ENCODE peak calls at places on chromosomes 2 and 18, in four cellular contexts. R, W, F and S are unnamed samples.
A peak's percentile ranks its signal among the peaks of the same experiment; 100 is the strongest.

GRCh38 chr2:152585830-152586484 is 131.3 kb downstream of the PRPF40A start:
- DNase-seq in R (peak; percentile 23), W (no peak), F (no peak), S (peak; percentile 26)

GRCh38 chr2:25036221-25036559 is 5.7 kb upstream of the EFR3B start:
- DNase-seq in R (no peak), W (no peak), F (no peak), S (no peak)

GRCh38 chr2:7725132-7725849 is 808.1 kb downstream of the RNF144A start:
- DNase-seq in R (no peak), W (no peak), F (peak; percentile 19), S (no peak)

GRCh38 chr2:113981404-113982134 is 91.7 kb downstream of the ACTR3 start:
- DNase-seq in R (no peak), W (no peak), F (no peak), S (no peak)

GRCh38 chr2:179238027-179238426 is 26.6 kb downstream of the SESTD1 start:
- DNase-seq in R (no peak), W (no peak), F (no peak), S (no peak)

GRCh38 chr18:46700026-46700425 is 43.0 kb upstream of the LOXHD1 start:
- DNase-seq in R (no peak), W (no peak), F (no peak), S (no peak)

GRCh38 chr2:186349508-186349907 is 136.6 kb upstream of the ZC3H15 start:
- DNase-seq in R (no peak), W (no peak), F (no peak), S (peak; percentile 15)

GRCh38 chr18:61616111-61616610 is 276.6 kb downstream of the RNF152 start:
- DNase-seq in R (no peak), W (no peak), F (no peak), S (no peak)

GRCh38 chr2:216554755-216555154 is 56.1 kb downstream of the RPL37A start:
- DNase-seq in R (no peak), W (no peak), F (no peak), S (no peak)

GRCh38 chr2:119650206-119650605 is 28.8 kb upstream of the TMEM177 start:
- DNase-seq in R (no peak), W (no peak), F (no peak), S (no peak)

GRCh38 chr2:47011264-47011663 is 95.7 kb upstream of the MCFD2 start:
- DNase-seq in R (no peak), W (no peak), F (no peak), S (no peak)

GRCh38 chr2:202633470-202633869 is 1.3 kb upstream of the FAM117B start:
- DNase-seq in R (no peak), W (no peak), F (no peak), S (no peak)

GRCh38 chr2:9803023-9803805 is 40.1 kb upstream of the TAF1B start:
- DNase-seq in R (peak; percentile 94), W (no peak), F (no peak), S (no peak)

GRCh38 chr2:197707316-197708213 is 2.4 kb downstream of the MARS2 start:
- DNase-seq in R (peak; percentile 19), W (no peak), F (no peak), S (peak; percentile 21)

GRCh38 chr18:57918601-57919000 is 115.5 kb upstream of the ATP8B1 start:
- DNase-seq in R (no peak), W (no peak), F (no peak), S (no peak)

GRCh38 chr2:52934354-52934898 is 833.2 kb upstream of the CHAC2 start:
- DNase-seq in R (peak; percentile 38), W (no peak), F (no peak), S (peak; percentile 3)

GRCh38 chr2:53460347-53460746 is 307.3 kb upstream of the CHAC2 start:
- DNase-seq in R (peak; percentile 51), W (no peak), F (no peak), S (no peak)

GRCh38 chr18:58541789-58542425 is 87.0 kb downstream of the ALPK2 start:
- DNase-seq in R (peak; percentile 38), W (no peak), F (no peak), S (peak; percentile 65)

GRCh38 chr18:79868811-79869541 is 71.2 kb downstream of the KCNG2 start:
- DNase-seq in R (no peak), W (no peak), F (no peak), S (no peak)

GRCh38 chr2:18077724-18078123 is 199.3 kb downstream of the KCNS3 start:
- DNase-seq in R (no peak), W (no peak), F (no peak), S (peak; percentile 31)

GRCh38 chr2:161246301-161246700 is 61.9 kb upstream of the PSMD14 start:
- DNase-seq in R (no peak), W (no peak), F (no peak), S (no peak)

GRCh38 chr2:226799211-226799975 is at the start of gene IRS1:
- DNase-seq in R (peak; percentile 76), W (peak; percentile 59), F (peak; percentile 83), S (peak; percentile 77)
- TF ChIP-seq POLR2A in R (peak; percentile 38), W (peak; percentile 57), F (no peak), S (peak; percentile 35)

GRCh38 chr18:76821875-76822509 is 365 bp upstream of the ZNF236 start:
- DNase-seq in R (peak; percentile 64), W (peak; percentile 60), F (peak; percentile 52), S (peak; percentile 19)
- TF ChIP-seq POLR2A in R (peak; percentile 43), W (peak; percentile 46), F (no peak), S (peak; percentile 30)

GRCh38 chr2:230713331-230714121 is 884 bp downstream of the CAB39 start:
- DNase-seq in R (peak; percentile 63), W (peak; percentile 44), F (peak; percentile 18), S (peak; percentile 42)

GRCh38 chr2:230716588-230716987 is 3.9 kb downstream of the CAB39 start:
- DNase-seq in R (no peak), W (no peak), F (no peak), S (no peak)

GRCh38 chr2:230714122-230714453 is 1.4 kb downstream of the CAB39 start:
- DNase-seq in R (peak; percentile 18), W (no peak), F (no peak), S (peak; percentile 58)

GRCh38 chr2:230717595-230717994 is 5.0 kb downstream of the CAB39 start:
- DNase-seq in R (no peak), W (no peak), F (no peak), S (no peak)

DNA sequence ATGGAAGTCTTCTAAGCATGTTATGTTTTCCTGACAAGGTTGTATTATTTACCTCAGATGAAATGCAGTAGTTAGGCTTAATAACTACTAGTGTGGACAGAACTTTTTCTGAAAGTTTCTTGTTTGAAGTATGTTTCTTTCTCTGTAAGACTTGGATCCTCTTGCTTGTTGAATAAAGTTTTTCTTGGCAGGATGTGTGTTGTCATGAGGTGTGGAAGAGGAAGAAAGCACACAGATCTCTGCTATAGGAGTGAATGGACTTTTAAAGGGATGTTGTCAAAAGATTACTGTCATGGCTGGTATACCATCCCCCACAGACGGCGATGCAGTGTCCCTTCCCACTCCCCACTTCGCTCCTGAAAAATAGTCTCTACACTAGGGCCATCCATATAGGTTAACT is 2.6 kb downstream of the CAB39 start:
- DNase-seq in R (no peak), W (no peak), F (no peak), S (no peak)
- TF ChIP-seq POLR2A in R (no peak), W (no peak), F (no peak), S (no peak)

DNA sequence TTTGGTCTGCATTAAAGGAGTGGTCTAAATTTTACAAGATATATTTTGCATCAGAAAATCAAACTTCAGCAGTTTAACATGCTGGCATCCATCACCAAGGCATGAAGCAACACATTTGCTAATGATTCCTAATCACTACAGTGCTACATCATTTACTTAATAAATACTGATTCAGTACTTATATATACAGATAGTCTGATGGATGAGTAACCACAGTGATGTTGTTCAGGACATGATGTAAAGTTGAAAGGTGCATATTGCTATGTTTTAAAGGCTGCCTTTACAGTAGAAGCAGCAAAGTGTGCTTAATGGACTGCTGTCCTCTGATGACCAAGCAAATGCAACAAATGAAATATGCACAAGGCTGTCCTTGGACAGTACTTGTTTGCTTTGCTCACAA is 11.1 kb downstream of the SUPT7L start:
- DNase-seq in R (no peak), W (no peak), F (no peak), S (no peak)
- TF ChIP-seq POLR2A in R (no peak), W (no peak), F (no peak), S (no peak)

GRCh38 chr2:27258051-27258450 is 4.8 kb downstream of the SLC30A3 start:
- DNase-seq in R (no peak), W (no peak), F (no peak), S (no peak)

GRCh38 chr2:27251786-27252185 is 11.1 kb downstream of the SLC30A3 start:
- DNase-seq in R (no peak), W (no peak), F (no peak), S (no peak)

GRCh38 chr2:27256855-27257454 is 5.9 kb downstream of the SLC30A3 start:
- DNase-seq in R (no peak), W (no peak), F (no peak), S (no peak)

GRCh38 chr2:27255660-27256059 is 7.2 kb downstream of the SLC30A3 start:
- DNase-seq in R (no peak), W (no peak), F (no peak), S (no peak)

GRCh38 chr2:27255187-27255586 is 7.7 kb downstream of the SLC30A3 start:
- DNase-seq in R (no peak), W (no peak), F (no peak), S (no peak)
- TF ChIP-seq POLR2A in R (no peak), W (no peak), F (no peak), S (no peak)

GRCh38 chr2:60710707-60711106 is 45.4 kb upstream of the PAPOLG start:
- DNase-seq in R (peak; percentile 57), W (no peak), F (no peak), S (no peak)
- TF ChIP-seq POLR2A in R (no peak), W (no peak), F (no peak), S (no peak)

GRCh38 chr2:101124684-101125366 is 26.4 kb downstream of the TBC1D8 start:
- DNase-seq in R (peak; percentile 75), W (no peak), F (peak; percentile 84), S (peak; percentile 72)
- TF ChIP-seq POLR2A in R (no peak), W (peak; percentile 76), F (no peak), S (no peak)

GRCh38 chr18:63273170-63273925 is 46.2 kb downstream of the BCL2 start:
- DNase-seq in R (no peak), W (peak; percentile 48), F (no peak), S (no peak)

GRCh38 chr18:63267990-63268721 is 51.4 kb downstream of the BCL2 start:
- DNase-seq in R (no peak), W (no peak), F (no peak), S (no peak)

GRCh38 chr18:63266888-63267790 is 52.4 kb downstream of the BCL2 start:
- DNase-seq in R (no peak), W (no peak), F (no peak), S (no peak)

GRCh38 chr18:63272638-63273037 is 46.9 kb downstream of the BCL2 start:
- DNase-seq in R (no peak), W (no peak), F (no peak), S (no peak)

GRCh38 chr18:63271881-63272299 is 47.7 kb downstream of the BCL2 start:
- DNase-seq in R (peak; percentile 10), W (no peak), F (no peak), S (no peak)
- TF ChIP-seq POLR2A in R (no peak), W (no peak), F (no peak), S (no peak)